ENCODE peak calls at places on chromosome 12, in four cellular contexts. L is GM12878; C is activated CD8-positive, alpha-beta T cell treated with anti-CD3 and anti-CD28 coated beads for 36 hours; I is activated T-cell treated with anti-CD3 and anti-CD28 coated beads, Interleukin-2, amount 50 U/mL, for 4 hours. W is an unnamed sample.

GRCh38 chr12:14840616-14841015 is 2.7 kb downstream of the ART4 start:
- ATAC-seq in L (no peak), C (no peak), I (no peak), W (no peak)

GRCh38 chr12:31931796-31932715 is 27.2 kb upstream of the RESF1 start:
- ATAC-seq in L (no peak), C (peak), I (no peak), W (no peak)

GRCh38 chr12:53538209-53538689 is 31.0 kb upstream of the NPFF start:
- ATAC-seq in L (no peak), C (no peak), I (no peak), W (no peak)

GRCh38 chr12:91744613-91745012 is 401.0 kb downstream of the BTG1 start:
- ATAC-seq in L (peak), C (no peak), I (no peak), W (no peak)

GRCh38 chr12:113142886-113143329 is 6.6 kb upstream of the CFAP73 start:
- ATAC-seq in L (no peak), C (no peak), I (no peak), W (no peak)

GRCh38 chr12:29990971-29991370 is 207.2 kb upstream of the TMTC1 start:
- ATAC-seq in L (no peak), C (no peak), I (no peak), W (no peak)

GRCh38 chr12:88781909-88782308 is 201.6 kb upstream of the KITLG start:
- ATAC-seq in L (no peak), C (no peak), I (no peak), W (no peak)

GRCh38 chr12:132188451-132189298 is 44.4 kb downstream of the NOC4L start:
- ATAC-seq in L (no peak), C (no peak), I (no peak), W (no peak)

GRCh38 chr12:109880938-109881337 is 597 bp upstream of the GLTP start:
- ATAC-seq in L (no peak), C (no peak), I (no peak), W (no peak)

GRCh38 chr12:63997198-63997597 is 152.7 kb downstream of the SRGAP1 start:
- ATAC-seq in L (no peak), C (no peak), I (no peak), W (no peak)

GRCh38 chr12:63302941-63303536 is 152.0 kb upstream of the AVPR1A start:
- ATAC-seq in L (peak), C (no peak), I (no peak), W (no peak)

GRCh38 chr12:26046886-26047285 is 78.0 kb downstream of the BHLHE41 start:
- ATAC-seq in L (no peak), C (no peak), I (no peak), W (no peak)

GRCh38 chr12:26046203-26046602 is 78.6 kb downstream of the BHLHE41 start:
- ATAC-seq in L (no peak), C (no peak), I (no peak), W (no peak)

GRCh38 chr12:89875809-89876208 is 167.2 kb upstream of the ATP2B1 start:
- ATAC-seq in L (no peak), C (no peak), I (no peak), W (no peak)

GRCh38 chr12:99706736-99707473 is 59.4 kb downstream of the GARIN6 start:
- ATAC-seq in L (no peak), C (no peak), I (no peak), W (no peak)

GRCh38 chr12:132154341-132154761 is 10.1 kb downstream of the NOC4L start:
- ATAC-seq in L (peak), C (peak), I (no peak), W (peak)

GRCh38 chr12:18135509-18135908 is 45.5 kb upstream of the RERGL start:
- ATAC-seq in L (no peak), C (no peak), I (no peak), W (no peak)

GRCh38 chr12:74945771-74946198 is 263.9 kb downstream of the KCNC2 start:
- ATAC-seq in L (peak), C (no peak), I (no peak), W (no peak)

GRCh38 chr12:123989168-123989567 is 16.2 kb downstream of the ZNF664 start:
- ATAC-seq in L (no peak), C (no peak), I (no peak), W (no peak)

GRCh38 chr12:66041651-66042363 is 88.7 kb downstream of the LLPH start:
- ATAC-seq in L (peak), C (no peak), I (no peak), W (no peak)

GRCh38 chr12:94509317-94509716 is 49.6 kb upstream of the CEP83 start:
- ATAC-seq in L (no peak), C (no peak), I (no peak), W (no peak)

GRCh38 chr12:94940771-94941170 is 62.7 kb downstream of the NDUFA12 start:
- ATAC-seq in L (no peak), C (no peak), I (no peak), W (no peak)

GRCh38 chr12:124391340-124392261 is 96.7 kb downstream of the RFLNA start:
- ATAC-seq in L (peak), C (peak), I (peak), W (peak)

GRCh38 chr12:98637068-98637467 is 7.5 kb downstream of the IKBIP start:
- ATAC-seq in L (no peak), C (no peak), I (no peak), W (no peak)

GRCh38 chr12:57470286-57470969 is 9.2 kb downstream of the ARHGAP9 start:
- ATAC-seq in L (no peak), C (no peak), I (no peak), W (no peak)

GRCh38 chr12:41140117-41140516 is 48.0 kb upstream of the PDZRN4 start:
- ATAC-seq in L (no peak), C (no peak), I (no peak), W (no peak)

GRCh38 chr12:26636710-26637328 is 196.2 kb downstream of the ITPR2 start:
- ATAC-seq in L (no peak), C (no peak), I (no peak), W (no peak)

GRCh38 chr12:91687052-91688017 is 458.3 kb downstream of the BTG1 start:
- ATAC-seq in L (peak), C (peak), I (peak), W (peak)

GRCh38 chr12:88258396-88258795 is 116.3 kb downstream of the TMTC3 start:
- ATAC-seq in L (no peak), C (no peak), I (no peak), W (no peak)

GRCh38 chr12:622420-622819 is 40.8 kb downstream of the NINJ2 start:
- ATAC-seq in L (peak), C (peak), I (peak), W (no peak)

GRCh38 chr12:124796303-124796957 is 67.2 kb downstream of the SCARB1 start:
- ATAC-seq in L (no peak), C (peak), I (peak), W (peak)

GRCh38 chr12:42961395-42961794 is 371.8 kb upstream of the PRICKLE1 start:
- ATAC-seq in L (no peak), C (no peak), I (no peak), W (no peak)

GRCh38 chr12:32012249-32012785 is 53.1 kb downstream of the RESF1 start:
- ATAC-seq in L (no peak), C (no peak), I (no peak), W (no peak)

GRCh38 chr12:3310271-3311026 is 180.6 kb upstream of the PRMT8 start:
- ATAC-seq in L (no peak), C (no peak), I (no peak), W (no peak)

W was measured in stimulated activated memory B cell treated with anti-CD40 and anti-IgM and Interleukin-4, amounts not matched to agents 10 μg/mL and 1 μg/mL and 100 μg/mL, for 72 hours.